ENCODE peak calls at places on chromosomes 1 and 21, in eight cellular contexts. J is SHP77; M is left cardiac atrium; K is H7; E is stimulated activated naive B cell treated with anti-CD40 and anti-IgM and Interleukin-4, amounts not matched to agents 10 μg/mL and 1 μg/mL and 100 μg/mL, for 72 hours; R is skeletal muscle cell; X is sigmoid colon; Y is OCI-LY7. O is an unnamed sample.

GRCh38 chr1:31932491-31933316 is 5.5 kb downstream of the PTP4A2 start:
- DNase-seq in R (no peak), X (no peak), K (no peak), Y (peak), J (peak), M (no peak), E (no peak), O (no peak)

GRCh38 chr1:48223372-48224081 is 1.0 kb downstream of the SLC5A9 start:
- DNase-seq in E (no peak), M (no peak), R (no peak), Y (no peak), X (no peak), K (no peak), J (no peak), O (no peak)

GRCh38 chr1:234495231-234495990 is 16.4 kb upstream of the TARBP1 start:
- DNase-seq in K (no peak), R (peak), J (no peak), M (no peak), Y (peak), X (no peak), E (no peak), O (no peak)

GRCh38 chr1:164637461-164638375 is 78.7 kb downstream of the PBX1 start:
- DNase-seq in E (no peak), Y (no peak), X (peak), R (no peak), K (no peak), J (no peak), M (peak), O (peak)

GRCh38 chr1:58884706-58885661 is 101.1 kb upstream of the JUN start:
- DNase-seq in X (peak), M (peak), Y (no peak), K (no peak), E (no peak), J (peak), R (no peak), O (peak)

GRCh38 chr1:109257682-109258421 is 8.5 kb downstream of the CELSR2 start:
- DNase-seq in K (peak), J (no peak), X (no peak), R (no peak), E (no peak), Y (no peak), M (peak), O (no peak)

GRCh38 chr1:119664057-119664456 is 16.0 kb upstream of the ZNF697 start:
- DNase-seq in M (no peak), X (no peak), J (no peak), E (no peak), R (no peak), K (no peak), Y (no peak), O (no peak)

GRCh38 chr1:165067829-165068228 is 288.7 kb downstream of the LMX1A start:
- DNase-seq in X (no peak), Y (no peak), R (no peak), E (no peak), K (no peak), M (no peak), J (no peak), O (no peak)

GRCh38 chr1:149885364-149886111 is 13.8 kb upstream of the BOLA1 start:
- DNase-seq in X (peak), E (peak), R (no peak), M (peak), K (no peak), Y (peak), J (peak), O (peak)

GRCh38 chr1:56060901-56061300 is 518.5 kb downstream of the PLPP3 start:
- DNase-seq in J (no peak), K (no peak), M (no peak), Y (no peak), X (no peak), E (no peak), R (no peak), O (no peak)

GRCh38 chr1:170445096-170445495 is 86.9 kb upstream of the GORAB start:
- DNase-seq in E (no peak), R (peak), K (no peak), M (no peak), J (no peak), Y (no peak), X (no peak), O (no peak)

GRCh38 chr1:226535626-226536025 is 12.9 kb upstream of the STUM start:
- DNase-seq in M (no peak), E (no peak), Y (no peak), J (no peak), R (no peak), K (no peak), X (no peak), O (no peak)

GRCh38 chr1:229920683-229921082 is 146.4 kb upstream of the GALNT2 start:
- DNase-seq in K (no peak), M (no peak), Y (no peak), X (no peak), E (no peak), J (no peak), R (no peak), O (no peak)

GRCh38 chr21:37849703-37850102 is 66.6 kb downstream of the KCNJ6 start:
- DNase-seq in M (no peak), R (no peak), Y (no peak), K (no peak), X (no peak), J (no peak), E (no peak), O (no peak)

GRCh38 chr1:34164510-34165381 is at the start of gene CSMD2:
- DNase-seq in X (no peak), E (no peak), M (peak), R (peak), J (no peak), Y (no peak), K (peak), O (no peak)

GRCh38 chr1:95138223-95138622 is 21.1 kb downstream of the TLCD4 start:
- DNase-seq in J (no peak), M (no peak), Y (no peak), E (no peak), K (no peak), X (no peak), R (no peak), O (no peak)

GRCh38 chr1:221759436-221759835 is 17.5 kb upstream of the DUSP10 start:
- DNase-seq in M (no peak), R (no peak), E (no peak), X (no peak), J (no peak), Y (no peak), K (no peak), O (no peak)